ENCODE peak calls at places on chromosome 17, in six cellular contexts. H is K562; Y is CD8-positive, alpha-beta memory T cell; D is Caco-2; C is CD8-positive, alpha-beta T cell; N is heart right ventricle. T is an unnamed sample. For H3K4me1 and H3K36me3, the result is how much of the 10 kb centered on the place peaks cover.

GRCh38 chr17:35555695-35556094 is 4.9 kb downstream of the SLFN14 start:
- DNase-seq in C (no peak), H (peak), N (no peak), Y (no peak), D (peak), T (no peak)

GRCh38 chr17:74842599-74843351 is 16.9 kb downstream of the GRIN2C start:
- DNase-seq in H (peak), N (peak), Y (no peak), D (peak), C (no peak), T (peak)

GRCh38 chr17:6303664-6304063 is 131.3 kb downstream of the AIPL1 start:
- DNase-seq in N (peak), H (peak), D (peak), Y (no peak), C (no peak), T (no peak)

GRCh38 chr17:11880714-11881113 is 116.6 kb downstream of the ZNF18 start:
- DNase-seq in H (peak), N (peak), D (peak), Y (no peak), C (no peak), T (no peak)

GRCh38 chr17:35104844-35105450 is 14.7 kb downstream of the RAD51D start:
- DNase-seq in C (no peak), H (no peak), N (no peak), Y (no peak), D (no peak), T (no peak)

GRCh38 chr17:63929860-63930766 is 2.0 kb downstream of the CD79B start:
- DNase-seq in Y (no peak), D (no peak), C (no peak), H (no peak), N (peak), T (no peak)

GRCh38 chr17:68182016-68182315 is 65.9 kb upstream of the AMZ2 start:
- DNase-seq in Y (no peak), H (no peak), D (no peak), C (no peak), N (no peak), T (no peak)

GRCh38 chr17:77507116-77507885 is 366.5 kb downstream of the SEC14L1 start:
- DNase-seq in Y (no peak), C (no peak), D (no peak), N (no peak), H (no peak), T (peak)

GRCh38 chr17:62966426-62967110 is 533 bp downstream of the TANC2 start:
- DNase-seq in C (peak), N (peak), D (peak), Y (no peak), H (peak), T (peak)

GRCh38 chr17:67035131-67036083 is 8.9 kb upstream of the CACNG1 start:
- DNase-seq in D (no peak), C (no peak), N (no peak), H (no peak), Y (no peak), T (no peak)

GRCh38 chr17:77687417-77687816 is 271.1 kb upstream of the TNRC6C start:
- DNase-seq in H (no peak), Y (no peak), D (no peak), C (no peak), N (no peak), T (no peak)

GRCh38 chr17:51857052-51857593 is 301.4 kb downstream of the CA10 start:
- DNase-seq in C (no peak), Y (no peak), D (no peak), H (no peak), N (no peak), T (peak)

GRCh38 chr17:72952641-72953313 is 139.7 kb downstream of the SLC39A11 start:
- DNase-seq in Y (no peak), C (no peak), D (no peak), H (no peak), N (no peak), T (no peak)

GRCh38 chr17:19513897-19514488 is 19.7 kb upstream of the SLC47A1 start:
- DNase-seq in D (peak), Y (peak), H (peak), C (peak), N (peak), T (peak)

GRCh38 chr17:61420128-61420527 is 20.5 kb downstream of the TBX2 start:
- DNase-seq in D (no peak), N (no peak), C (no peak), Y (no peak), H (no peak), T (no peak)

GRCh38 chr17:14745122-14745521 is 444.2 kb downstream of the HS3ST3B1 start:
- DNase-seq in Y (no peak), H (no peak), N (no peak), C (no peak), D (no peak), T (no peak)

GRCh38 chr17:28743243-28744103 is at the start of gene TRAF4:
- DNase-seq in C (peak), D (peak), H (peak), N (peak), Y (peak), T (peak)

GRCh38 chr17:2947996-2948550 is 115.3 kb downstream of the OR1D5 start:
- DNase-seq in N (no peak), D (no peak), C (no peak), Y (no peak), H (no peak), T (no peak)

GRCh38 chr17:34730816-34731215 is 151.4 kb downstream of the TMEM132E start:
- DNase-seq in H (no peak), C (no peak), D (no peak), Y (no peak), N (no peak), T (no peak)

GRCh38 chr17:42421479-42422332 is 1.4 kb downstream of the CAVIN1 start:
- DNase-seq in Y (no peak), N (no peak), C (no peak), D (peak), H (peak), T (no peak)

GRCh38 chr17:28718317-28718672 is 627 bp upstream of the RAB34 start:
- DNase-seq in H (no peak), Y (no peak), D (no peak), N (no peak), C (no peak), T (no peak)

GRCh38 chr17:73338050-73338491 is 26.3 kb upstream of the CDC42EP4 start:
- DNase-seq in C (no peak), H (no peak), Y (no peak), N (no peak), D (no peak), T (no peak)

GRCh38 chr17:77962349-77962748 is 3.8 kb downstream of the TNRC6C start:
- DNase-seq in N (no peak), C (no peak), D (no peak), Y (no peak), H (no peak), T (no peak)

GRCh38 chr17:72117748-72118587 is 2.9 kb upstream of the SOX9 start:
- DNase-seq in N (no peak), D (no peak), H (no peak), Y (no peak), C (no peak), T (peak)

GRCh38 chr17:55201609-55201932 is 63.2 kb upstream of the HLF start:
- DNase-seq in Y (no peak), H (no peak), N (no peak), C (no peak), D (no peak), T (no peak)

GRCh38 chr17:13288248-13288647 is 270.4 kb upstream of the ELAC2 start:
- DNase-seq in D (no peak), N (no peak), H (no peak), C (no peak), Y (no peak), T (no peak)

GRCh38 chr17:7855643-7856080 is 796 bp downstream of the TMEM88 start:
- DNase-seq in C (no peak), D (no peak), N (peak), Y (no peak), H (no peak), T (no peak)

GRCh38 chr17:33113281-33114010 is 121.8 kb downstream of the SPACA3 start:
- DNase-seq in Y (no peak), D (no peak), H (no peak), N (peak), C (no peak), T (no peak)

GRCh38 chr17:12047977-12048376 is 27.3 kb downstream of the MAP2K4 start:
- DNase-seq in Y (no peak), H (peak), N (no peak), D (no peak), C (no peak), T (peak)

GRCh38 chr17:30256756-30257506 is 21.4 kb upstream of the SLC6A4 start:
- DNase-seq in D (no peak), N (no peak), C (no peak), H (no peak), Y (no peak), T (no peak)

GRCh38 chr17:61323015-61323379 is 76.6 kb upstream of the TBX2 start:
- DNase-seq in H (no peak), C (no peak), Y (no peak), N (no peak), D (no peak), T (no peak)

GRCh38 chr17:42017866-42018200 is 594 bp upstream of the DNAJC7 start:
- DNase-seq in H (no peak), N (no peak), D (peak), C (no peak), Y (no peak), T (no peak)

GRCh38 chr17:56447166-56447565 is 146.3 kb upstream of the NOG start:
- DNase-seq in D (no peak), N (no peak), H (no peak), Y (no peak), C (no peak), T (no peak)

GRCh38 chr17:14198013-14198412 is 38.6 kb downstream of the CDRT15 start:
- DNase-seq in C (no peak), N (peak), Y (no peak), H (no peak), D (peak), T (peak)

GRCh38 chr17:12917401-12917800 is 100.4 kb downstream of the ELAC2 start:
- DNase-seq in Y (no peak), D (no peak), N (no peak), H (peak), C (no peak), T (no peak)

GRCh38 chr17:1906622-1907021 is 76.8 kb downstream of the RPA1 start:
- DNase-seq in H (no peak), N (no peak), Y (no peak), C (no peak), D (peak), T (no peak)

GRCh38 chr17:75645889-75646625 is 12.8 kb downstream of the SMIM5 start:
- DNase-seq in C (no peak), Y (no peak), N (no peak), H (no peak), D (peak), T (no peak)

GRCh38 chr17:82241926-82242697 is 13.3 kb downstream of the SLC16A3 start:
- DNase-seq in Y (no peak), C (no peak), D (no peak), N (no peak), H (peak), T (peak)
- H3K4me1 ChIP-seq in Y (under half), C (under half), D (under half), N (half or more), H (under half), T (half or more)

GRCh38 chr17:38783227-38783626 is 16.1 kb downstream of the PIP4K2B start:
- DNase-seq in H (no peak), C (no peak), Y (no peak), N (no peak), D (no peak), T (no peak)

GRCh38 chr17:38789185-38789584 is 10.2 kb downstream of the PIP4K2B start:
- DNase-seq in N (no peak), D (no peak), Y (no peak), H (peak), C (no peak), T (peak)

GRCh38 chr17:38791162-38791561 is 8.2 kb downstream of the PIP4K2B start:
- DNase-seq in C (no peak), H (no peak), N (no peak), Y (no peak), D (no peak), T (no peak)

GRCh38 chr17:38786372-38786771 is 13.0 kb downstream of the PIP4K2B start:
- DNase-seq in N (no peak), D (no peak), Y (no peak), C (no peak), H (no peak), T (no peak)
- H3K36me3 ChIP-seq in N (half or more), D (under half), Y (under half), C (under half), H (under half), T (under half)

DNA sequence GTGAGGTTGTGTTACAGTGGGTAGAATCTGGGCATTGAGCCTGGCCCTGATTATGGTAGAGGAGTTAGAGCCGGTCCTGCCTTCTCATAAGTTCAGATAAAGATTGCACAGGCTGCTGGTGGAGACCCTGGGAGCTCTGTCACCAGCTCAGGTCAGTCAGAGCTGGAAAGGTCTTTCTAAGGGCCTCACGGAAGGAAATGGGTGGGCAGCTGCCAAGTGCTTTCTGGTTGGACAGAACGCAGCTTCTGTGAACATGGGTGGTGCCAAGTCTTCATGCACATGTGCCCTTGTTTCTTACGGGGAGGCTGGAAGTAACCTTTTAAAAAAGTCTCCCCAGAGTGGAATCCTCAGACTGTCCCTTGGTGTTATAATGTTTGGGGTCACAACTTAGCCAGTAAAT is 14.9 kb downstream of the ALKBH5 start:
- DNase-seq in Y (no peak), N (no peak), C (no peak), H (no peak), D (no peak), T (no peak)
- H3K4me1 ChIP-seq in Y (under half), N (half or more), C (under half), H (under half), D (under half), T (under half)

DNA sequence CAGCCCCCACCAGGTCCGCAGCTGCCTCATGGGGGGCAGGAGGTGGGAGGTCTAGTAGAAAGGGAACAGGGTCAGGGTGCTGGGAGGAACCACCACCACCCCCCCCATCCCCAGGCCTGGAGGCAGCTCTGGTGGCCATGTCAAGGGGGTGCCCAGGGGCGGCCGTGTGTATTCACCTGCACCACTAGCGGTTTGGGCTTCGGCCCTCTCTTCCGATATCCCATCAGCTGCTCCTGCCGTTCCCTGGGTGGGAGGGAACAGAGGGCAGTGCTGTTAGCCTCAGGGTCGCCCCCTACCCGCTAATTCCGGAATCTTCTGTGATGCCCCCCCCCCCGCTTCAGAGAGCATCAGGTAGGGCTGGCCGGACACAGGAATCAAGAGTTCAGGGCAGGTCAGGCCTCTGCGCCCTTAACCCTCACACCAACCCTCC is 3.8 kb downstream of the CBX4 start:
- DNase-seq in D (peak), C (no peak), N (no peak), Y (no peak), H (peak), T (no peak)
- H3K36me3 ChIP-seq in D (under half), C (under half), N (under half), Y (under half), H (under half), T (under half)

GRCh38 chr17:50476545-50477315 is 1.9 kb upstream of the RSAD1 start:
- DNase-seq in H (no peak), N (no peak), C (no peak), Y (no peak), D (no peak), T (no peak)
- H3K4me1 ChIP-seq in H (under half), N (under half), C (under half), Y (under half), D (under half), T (under half)

DNA sequence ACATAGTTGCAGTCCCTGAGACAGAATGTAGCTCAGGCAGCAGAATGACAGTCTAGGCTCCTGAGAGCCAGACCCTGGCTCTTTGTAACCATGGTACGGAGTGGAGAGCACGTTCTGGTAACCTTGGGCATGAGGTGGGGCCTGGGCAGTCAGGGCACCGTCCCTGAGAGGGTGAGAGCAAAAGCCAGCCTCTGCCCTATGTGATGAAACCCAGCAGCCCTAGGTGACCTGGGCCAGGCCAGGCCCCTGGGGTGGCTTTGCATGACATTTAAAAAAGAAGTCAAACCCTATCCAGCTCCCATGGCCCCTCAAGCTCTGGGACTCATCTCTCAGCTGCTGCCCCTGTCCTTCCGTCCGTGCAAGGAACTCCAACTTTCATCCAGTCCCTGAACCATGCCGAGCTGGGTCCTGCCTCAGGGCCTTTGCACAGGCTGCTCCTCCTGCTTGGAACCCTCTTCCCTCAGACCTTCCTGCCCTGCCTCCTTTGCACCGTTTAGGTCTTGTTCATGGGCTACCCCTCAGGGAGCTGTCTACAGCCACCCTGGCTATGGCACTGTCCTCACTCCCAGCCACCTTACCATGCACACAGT is 188.6 kb downstream of the NTN1 start:
- DNase-seq in Y (no peak), D (no peak), H (no peak), C (no peak), N (no peak), T (no peak)
- H3K36me3 ChIP-seq in Y (under half), D (under half), H (under half), C (under half), N (under half), T (under half)

GRCh38 chr17:81433656-81434055 is 38.4 kb downstream of the BAHCC1 start:
- DNase-seq in H (no peak), N (no peak), Y (no peak), D (no peak), C (no peak), T (no peak)
- H3K4me1 ChIP-seq in H (under half), N (under half), Y (under half), D (under half), C (under half), T (half or more)